ENCODE peak calls at places on chromosome 20, in six cellular contexts. A is neural progenitor cell, S is astrocyte of the spinal cord, E is lower lobe of right lung, X is heart right ventricle, Y is Panc1. Q is an unnamed sample.

GRCh38 chr20:61857414-61857775 is 208.3 kb downstream of the TAF4 start:
- DNase-seq in A (no peak), S (no peak), E (no peak), X (no peak), Y (no peak), Q (no peak)

GRCh38 chr20:56752274-56752673 is 123.2 kb downstream of the TFAP2C start:
- DNase-seq in A (no peak), S (no peak), E (no peak), X (no peak), Y (no peak), Q (peak)

GRCh38 chr20:35952480-35953410 is 1.6 kb downstream of the SCAND1 start:
- DNase-seq in A (no peak), S (peak), E (no peak), X (no peak), Y (no peak), Q (peak)

GRCh38 chr20:35561268-35561667 is 19.4 kb downstream of the ERGIC3 start:
- DNase-seq in A (peak), S (peak), E (no peak), X (no peak), Y (peak), Q (peak)

GRCh38 chr20:63893999-63894357 is 948 bp upstream of the DNAJC5 start:
- DNase-seq in A (peak), S (no peak), E (no peak), X (no peak), Y (no peak), Q (peak)

GRCh38 chr20:39298116-39298515 is 336.0 kb downstream of the DHX35 start:
- DNase-seq in A (no peak), S (no peak), E (no peak), X (no peak), Y (no peak), Q (no peak)

GRCh38 chr20:36575066-36575743 is 1.8 kb downstream of the TGIF2 start:
- DNase-seq in A (peak), S (peak), E (peak), X (peak), Y (no peak), Q (peak)

GRCh38 chr20:50885068-50885467 is 46.2 kb downstream of the ADNP start:
- DNase-seq in A (no peak), S (no peak), E (no peak), X (no peak), Y (no peak), Q (no peak)

GRCh38 chr20:41618807-41619294 is 674 bp upstream of the CHD6 start:
- DNase-seq in A (no peak), S (peak), E (no peak), X (no peak), Y (no peak), Q (peak)

GRCh38 chr20:54353337-54353736 is 122.1 kb upstream of the DOK5 start:
- DNase-seq in A (no peak), S (no peak), E (no peak), X (no peak), Y (no peak), Q (no peak)

GRCh38 chr20:38725959-38726848 is 1.9 kb downstream of the SLC32A1 start:
- DNase-seq in A (peak), S (no peak), E (no peak), X (peak), Y (no peak), Q (no peak)

GRCh38 chr20:64129146-64129782 is 21.9 kb upstream of the NPBWR2 start:
- DNase-seq in A (no peak), S (no peak), E (peak), X (no peak), Y (no peak), Q (no peak)

GRCh38 chr20:53330744-53331143 is 262.9 kb downstream of the ZNF217 start:
- DNase-seq in A (no peak), S (no peak), E (no peak), X (no peak), Y (no peak), Q (peak)

GRCh38 chr20:32362924-32363364 is 4.8 kb downstream of the ASXL1 start:
- DNase-seq in A (no peak), S (no peak), E (no peak), X (no peak), Y (no peak), Q (peak)
- H3K4me3 ChIP-seq in A (no peak), S (no peak), E (no peak), X (no peak), Y (no peak), Q (peak)

DNA sequence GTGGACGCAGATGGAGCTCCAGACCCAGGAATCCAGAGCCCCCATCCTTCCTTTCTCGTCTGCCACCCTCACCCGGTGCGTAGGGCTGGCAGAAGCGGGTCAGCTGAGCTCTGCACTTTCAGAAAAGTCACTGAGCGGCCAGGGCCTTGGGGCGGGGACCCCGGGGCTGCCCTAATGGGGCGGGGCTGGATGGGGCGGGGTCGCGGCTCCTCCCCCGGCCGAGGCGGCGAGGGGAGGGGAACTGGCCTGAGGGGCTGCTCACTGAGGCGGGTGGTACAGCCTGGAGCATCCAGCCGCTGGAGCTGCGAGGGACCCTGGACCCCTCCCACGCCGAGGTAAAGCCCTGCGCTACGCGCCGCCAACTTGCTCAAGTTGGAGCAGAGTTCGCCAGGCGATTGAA is at the start of the genes DEFB124 and REM1:
- DNase-seq in A (peak), S (no peak), E (peak), X (peak), Y (no peak), Q (no peak)
- H3K4me3 ChIP-seq in A (peak), S (no peak), E (peak), X (peak), Y (peak), Q (no peak)

GRCh38 chr20:4840831-4841230 is 119.1 kb downstream of the PRND start:
- DNase-seq in A (no peak), S (no peak), E (no peak), X (no peak), Y (no peak), Q (no peak)
- H3K4me3 ChIP-seq in A (no peak), S (no peak), E (no peak), X (no peak), Y (no peak), Q (no peak)

DNA sequence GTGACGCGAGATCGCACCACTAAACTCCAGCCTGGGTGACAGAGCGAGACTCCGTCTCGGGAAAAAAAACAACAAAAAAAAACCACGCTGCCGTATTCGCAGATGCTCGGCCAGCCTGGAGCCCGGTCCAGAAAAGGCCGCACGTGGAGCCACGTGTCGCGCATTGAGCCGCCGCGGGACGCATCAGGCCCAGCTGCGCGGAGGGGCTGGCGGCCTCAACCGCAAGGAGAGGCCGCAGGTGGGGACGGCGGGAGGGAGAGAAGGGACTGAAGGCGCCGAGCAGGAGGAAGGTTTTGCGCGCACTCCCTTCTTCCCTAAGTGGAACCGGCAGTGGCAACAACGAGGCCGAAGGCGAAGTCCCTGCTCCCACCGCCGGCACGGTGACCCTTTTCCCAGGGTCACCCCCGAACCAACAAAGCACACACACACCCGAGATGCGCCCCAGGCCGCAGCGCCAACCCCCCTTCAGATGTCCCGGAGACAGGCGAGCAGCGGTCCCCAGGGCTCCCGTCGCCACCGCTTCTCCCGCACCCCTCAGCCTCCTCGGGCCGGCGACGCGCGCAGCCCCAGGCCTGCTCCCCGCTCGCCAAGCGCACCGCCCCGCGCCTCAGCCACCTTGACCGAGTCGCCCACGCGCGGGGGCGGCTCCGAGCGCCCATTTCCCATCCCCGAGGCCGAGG is 681 bp downstream of the SYCP2 start:
- DNase-seq in A (no peak), S (no peak), E (peak), X (no peak), Y (no peak), Q (no peak)
- H3K4me3 ChIP-seq in A (no peak), S (no peak), E (peak), X (peak), Y (peak), Q (no peak)

Q was measured in GM23248.